ENCODE peak calls at places on chromosomes 6 and 20, in seven cellular contexts. S is GM12891, Z is stomach, N is spleen, Y is HL-60, F is HepG2, U is sigmoid colon. O is an unnamed sample.

GRCh38 chr6:4920914-4921410 is 82.9 kb downstream of the RPP40 start:
- DNase-seq in N (no peak), Y (no peak), S (no peak), F (no peak), Z (no peak), U (no peak), O (no peak)

GRCh38 chr20:2005359-2005758 is 11.5 kb upstream of the PDYN start:
- DNase-seq in U (no peak), N (no peak), Y (no peak), S (no peak), F (no peak), Z (no peak), O (no peak)

GRCh38 chr6:70337379-70338073 is 34.6 kb upstream of the COL9A1 start:
- DNase-seq in F (no peak), U (no peak), N (no peak), S (no peak), Z (no peak), Y (no peak), O (no peak)

GRCh38 chr6:147949981-147950622 is 392.5 kb upstream of the SASH1 start:
- DNase-seq in Z (no peak), F (no peak), S (no peak), U (no peak), N (no peak), Y (no peak), O (no peak)

GRCh38 chr6:142357879-142358278 is 56.1 kb downstream of the ADGRG6 start:
- DNase-seq in F (no peak), S (no peak), Z (no peak), Y (no peak), N (no peak), U (no peak), O (no peak)

GRCh38 chr6:50120300-50120699 is 70.6 kb upstream of the DEFB112 start:
- DNase-seq in Z (no peak), Y (no peak), F (no peak), N (no peak), S (no peak), U (no peak), O (no peak)

GRCh38 chr20:47220161-47220582 is 136.3 kb downstream of the ZMYND8 start:
- DNase-seq in Y (no peak), F (peak; percentile 61), U (no peak), S (peak; percentile 41), N (no peak), Z (no peak), O (peak; percentile 49)

GRCh38 chr6:168163096-168163731 is 84.2 kb upstream of the FRMD1 start:
- DNase-seq in N (no peak), S (no peak), Z (peak; percentile 69), U (peak; percentile 92), F (no peak), Y (no peak), O (no peak)

GRCh38 chr20:59308493-59309201 is 8.2 kb downstream of the EDN3 start:
- DNase-seq in F (no peak), Z (peak; percentile 29), U (no peak), Y (no peak), N (no peak), S (no peak), O (no peak)

GRCh38 chr6:20237677-20238460 is 25.6 kb upstream of the MBOAT1 start:
- DNase-seq in Z (no peak), F (no peak), U (no peak), N (no peak), Y (no peak), S (no peak), O (no peak)

GRCh38 chr6:13762648-13763441 is 51.2 kb upstream of the RANBP9 start:
- DNase-seq in F (no peak), Z (no peak), U (peak; percentile 93), S (no peak), Y (peak; percentile 63), N (no peak), O (no peak)

GRCh38 chr6:66851930-66852329 is 1144.9 kb upstream of the EYS start:
- DNase-seq in Z (no peak), Y (no peak), U (no peak), N (no peak), F (no peak), S (no peak), O (no peak)

GRCh38 chr6:151409679-151410078 is 18.3 kb upstream of the ZBTB2 start:
- DNase-seq in S (no peak), Z (no peak), U (no peak), F (no peak), Y (no peak), N (no peak), O (no peak)
- TF ChIP-seq POLR2AphosphoS5 in S (no peak), Z (no peak), U (no peak), F (no peak), Y (no peak), N (peak; percentile 5), O (no peak)

DNA sequence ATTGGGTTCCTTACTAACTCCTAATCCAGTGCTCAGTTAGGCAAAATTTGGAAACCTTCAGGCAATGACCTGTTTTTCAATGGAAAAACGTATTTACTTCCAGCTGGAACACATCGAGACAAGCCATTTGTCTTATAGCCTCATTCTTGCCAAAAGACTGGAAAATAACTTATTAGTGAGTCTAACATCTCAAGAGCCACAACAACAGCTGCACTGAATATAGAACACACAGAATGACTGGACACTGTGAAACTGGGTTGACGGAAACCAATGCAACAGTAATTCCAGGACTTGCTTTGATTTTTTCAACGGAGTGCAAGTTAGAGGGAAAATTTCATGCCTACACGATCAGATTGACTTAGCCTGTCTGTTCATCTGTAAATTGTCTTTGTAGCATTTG is 125.3 kb upstream of the MAP3K7 start:
- DNase-seq in N (no peak), F (no peak), Y (no peak), U (no peak), Z (no peak), S (no peak), O (no peak)
- TF ChIP-seq POLR2AphosphoS5 in N (no peak), F (no peak), Y (no peak), U (peak; percentile 64), Z (no peak), S (no peak), O (no peak)

GRCh38 chr6:166050559-166050958 is 117.1 kb downstream of the TBXT start:
- DNase-seq in N (no peak), F (no peak), U (no peak), Z (no peak), S (no peak), Y (no peak), O (no peak)

GRCh38 chr6:166046982-166047381 is 120.7 kb downstream of the TBXT start:
- DNase-seq in S (no peak), U (no peak), Z (no peak), Y (no peak), N (no peak), F (no peak), O (no peak)

GRCh38 chr6:166045173-166045957 is 122.3 kb downstream of the TBXT start:
- DNase-seq in F (no peak), U (no peak), S (no peak), Y (no peak), N (no peak), Z (no peak), O (no peak)

GRCh38 chr6:166041277-166041676 is 126.4 kb downstream of the TBXT start:
- DNase-seq in N (no peak), F (no peak), Y (no peak), Z (no peak), U (no peak), S (no peak), O (no peak)

DNA sequence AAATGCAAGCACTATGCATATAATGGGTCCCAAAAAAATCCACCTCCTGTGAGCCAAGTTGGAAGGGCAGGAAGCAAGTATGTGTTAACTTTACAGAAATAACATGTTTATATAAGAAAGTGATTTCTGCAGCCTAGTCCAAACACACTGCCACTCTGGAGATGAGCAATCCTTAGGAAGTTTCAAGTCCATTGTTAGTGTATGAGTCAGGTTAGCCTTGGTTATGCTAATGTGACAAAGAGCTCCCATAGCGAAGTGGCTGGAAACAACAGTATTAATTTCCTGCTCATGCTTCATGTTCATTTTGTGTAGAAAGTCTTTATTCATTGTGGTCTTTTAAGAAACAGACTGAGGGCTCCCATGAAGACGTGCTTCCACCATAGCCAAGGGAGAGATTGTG is 121.4 kb downstream of the TBXT start:
- DNase-seq in U (no peak), Z (no peak), F (no peak), S (no peak), N (no peak), Y (no peak), O (no peak)
- TF ChIP-seq POLR2AphosphoS5 in U (peak; percentile 25), Z (no peak), F (no peak), S (no peak), N (no peak), Y (no peak), O (no peak)

DNA sequence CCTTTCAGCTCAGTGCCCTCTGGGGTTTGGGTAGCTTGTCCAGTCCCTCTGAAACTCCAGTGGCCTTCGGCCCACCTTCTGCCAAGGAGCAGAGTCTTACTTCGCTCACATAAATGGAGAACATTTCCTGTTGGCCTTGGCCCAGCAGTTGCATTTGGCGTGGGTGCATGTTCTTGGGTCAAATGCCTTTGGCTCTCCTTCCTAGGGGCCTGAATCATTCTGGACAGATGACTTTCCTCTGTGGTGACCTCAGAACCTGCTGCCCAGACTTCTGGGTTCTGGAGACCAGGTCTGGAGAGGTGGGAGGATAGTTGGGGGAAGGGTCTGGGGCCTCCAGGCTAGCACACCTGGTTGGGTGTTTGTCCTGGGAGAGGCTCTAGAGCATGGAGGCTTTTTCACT is 29.3 kb downstream of the BCAS4 start:
- DNase-seq in Y (no peak), S (no peak), Z (peak; percentile 92), F (no peak), U (peak; percentile 69), N (no peak), O (no peak)
- TF ChIP-seq POLR2AphosphoS5 in Y (no peak), S (no peak), Z (peak; percentile 76), F (no peak), U (no peak), N (no peak), O (no peak)

GRCh38 chr6:129678463-129678862 is 31.5 kb downstream of the ARHGAP18 start:
- DNase-seq in U (no peak), F (no peak), Z (no peak), Y (no peak), N (no peak), S (no peak), O (no peak)

GRCh38 chr6:129675669-129676472 is 34.1 kb downstream of the ARHGAP18 start:
- DNase-seq in F (no peak), N (no peak), Y (no peak), U (no peak), S (no peak), Z (no peak), O (no peak)

GRCh38 chr6:129679758-129680157 is 30.2 kb downstream of the ARHGAP18 start:
- DNase-seq in F (no peak), Z (no peak), U (no peak), N (no peak), Y (no peak), S (no peak), O (no peak)

GRCh38 chr6:129679250-129679649 is 30.7 kb downstream of the ARHGAP18 start:
- DNase-seq in Z (no peak), S (no peak), N (no peak), Y (no peak), F (no peak), U (no peak), O (no peak)

DNA sequence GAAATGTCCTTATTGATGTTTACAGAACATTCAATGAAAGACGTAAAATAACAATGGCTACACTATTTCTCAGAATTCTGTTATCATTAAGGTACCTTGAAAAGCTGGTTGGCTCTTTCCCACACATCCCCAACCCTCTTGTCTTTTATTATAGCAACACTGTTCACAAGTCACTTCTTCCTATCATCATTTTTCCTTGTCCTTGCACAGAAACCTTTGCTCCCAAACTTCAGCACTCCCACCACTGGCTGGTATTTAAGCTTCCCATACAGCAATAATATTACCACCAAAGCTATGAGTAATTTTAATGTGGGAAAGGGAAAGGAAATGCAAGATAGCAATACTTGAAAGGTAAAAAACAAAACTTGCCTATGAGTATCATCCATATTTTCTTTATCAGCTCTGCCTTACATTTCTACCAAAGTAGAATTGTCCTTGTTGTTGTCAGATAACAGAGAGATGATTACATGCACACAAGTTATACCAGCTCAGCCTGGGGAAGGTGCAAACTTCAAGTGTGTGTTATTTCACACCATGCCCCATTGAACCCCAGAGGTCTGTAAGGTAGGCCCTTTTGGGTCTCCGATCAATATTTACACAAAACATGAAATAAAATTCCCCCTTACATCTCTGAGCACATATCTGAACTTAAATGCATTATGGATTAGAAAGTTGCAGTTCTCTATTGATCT is 32.2 kb downstream of the ARHGAP18 start:
- DNase-seq in U (no peak), S (no peak), Z (no peak), F (no peak), N (no peak), Y (no peak), O (no peak)
- TF ChIP-seq POLR2AphosphoS5 in U (no peak), S (no peak), Z (no peak), F (no peak), N (no peak), Y (no peak), O (no peak)

O was measured in GM12892.